ENCODE peak calls at places on chromosomes 2 and 18, in five cellular contexts. Z is cardiac muscle cell; N is naive thymus-derived CD4-positive, alpha-beta T cell; B is uterus; S is fibroblast of lung. R is an unnamed sample.
A peak's percentile ranks its signal among the peaks of the same experiment; 100 is the strongest.

GRCh38 chr2:125696573-125696972 is 959.4 kb upstream of the GYPC start:
- DNase-seq in Z (no peak), N (no peak), B (no peak), S (no peak), R (no peak)

GRCh38 chr2:32119161-32119560 is 46.5 kb upstream of the SLC30A6 start:
- DNase-seq in Z (no peak), N (no peak), B (no peak), S (no peak), R (no peak)

GRCh38 chr18:47422524-47422923 is 171.1 kb upstream of the SKOR2 start:
- DNase-seq in Z (no peak), N (no peak), B (no peak), S (no peak), R (no peak)

GRCh38 chr2:49152824-49153223 is 1.5 kb downstream of the FSHR start:
- DNase-seq in Z (no peak), N (no peak), B (no peak), S (no peak), R (no peak)

GRCh38 chr2:45233301-45233700 is 224.0 kb upstream of the SIX2 start:
- DNase-seq in Z (peak; percentile 84), N (no peak), B (no peak), S (peak; percentile 22), R (no peak)

GRCh38 chr2:168090366-168091019 is 156.9 kb downstream of the STK39 start:
- DNase-seq in Z (no peak), N (no peak), B (no peak), S (no peak), R (no peak)

GRCh38 chr2:19673213-19673791 is 228.5 kb downstream of the TTC32 start:
- DNase-seq in Z (peak; percentile 40), N (no peak), B (no peak), S (peak; percentile 33), R (no peak)

GRCh38 chr2:178425255-178425827 is 25.6 kb downstream of the PRKRA start:
- DNase-seq in Z (no peak), N (no peak), B (no peak), S (no peak), R (no peak)

GRCh38 chr2:232927041-232927792 is 57.2 kb downstream of the SNORC start:
- DNase-seq in Z (no peak), N (no peak), B (no peak), S (no peak), R (no peak)

DNA sequence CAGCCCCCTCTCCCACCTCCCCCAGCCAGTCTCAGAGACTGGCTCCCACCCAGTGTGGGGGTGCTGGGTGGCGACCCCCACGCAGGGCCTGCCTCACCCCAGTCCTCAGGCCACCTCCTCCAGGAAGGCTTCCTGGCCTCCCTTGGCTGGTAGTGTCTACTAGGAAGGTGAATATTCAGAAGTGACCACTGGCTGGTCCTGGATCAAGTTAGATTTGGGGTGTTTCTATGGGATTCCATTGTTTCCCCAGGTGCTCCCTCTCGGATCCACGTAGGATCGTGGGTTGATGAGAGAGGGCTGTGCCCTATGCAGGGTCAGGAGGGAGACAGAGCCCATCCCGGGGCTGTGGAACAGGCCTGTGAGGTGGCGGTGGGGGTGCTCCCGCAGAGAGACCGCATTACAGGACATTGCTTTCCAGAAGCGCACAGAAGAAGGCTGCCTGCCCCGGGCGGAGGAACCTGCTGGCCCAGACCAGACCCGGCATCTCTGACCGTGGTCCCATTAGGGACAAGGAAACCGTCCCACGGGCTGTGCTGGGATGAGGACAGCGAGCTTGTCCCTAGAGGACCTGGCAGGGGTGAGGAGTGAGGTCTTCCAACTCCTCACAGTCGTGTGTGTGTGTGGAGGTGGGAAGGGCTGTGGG is 3.3 kb downstream of the PDCD1 start:
- DNase-seq in Z (no peak), N (no peak), B (peak; percentile 11), S (no peak), R (no peak)
- H3K4me3 ChIP-seq in Z (no peak overlapping the region), N (no peak overlapping the region), B (no peak overlapping the region), S (no peak overlapping the region), R (no peak overlapping the region)

GRCh38 chr2:128311755-128312341 is 6.8 kb downstream of the HS6ST1 start:
- DNase-seq in Z (no peak), N (no peak), B (no peak), S (no peak), R (no peak)
- H3K4me3 ChIP-seq in Z (no peak overlapping the region), N (no peak overlapping the region), B (no peak overlapping the region), S (no peak overlapping the region), R (no peak overlapping the region)

DNA sequence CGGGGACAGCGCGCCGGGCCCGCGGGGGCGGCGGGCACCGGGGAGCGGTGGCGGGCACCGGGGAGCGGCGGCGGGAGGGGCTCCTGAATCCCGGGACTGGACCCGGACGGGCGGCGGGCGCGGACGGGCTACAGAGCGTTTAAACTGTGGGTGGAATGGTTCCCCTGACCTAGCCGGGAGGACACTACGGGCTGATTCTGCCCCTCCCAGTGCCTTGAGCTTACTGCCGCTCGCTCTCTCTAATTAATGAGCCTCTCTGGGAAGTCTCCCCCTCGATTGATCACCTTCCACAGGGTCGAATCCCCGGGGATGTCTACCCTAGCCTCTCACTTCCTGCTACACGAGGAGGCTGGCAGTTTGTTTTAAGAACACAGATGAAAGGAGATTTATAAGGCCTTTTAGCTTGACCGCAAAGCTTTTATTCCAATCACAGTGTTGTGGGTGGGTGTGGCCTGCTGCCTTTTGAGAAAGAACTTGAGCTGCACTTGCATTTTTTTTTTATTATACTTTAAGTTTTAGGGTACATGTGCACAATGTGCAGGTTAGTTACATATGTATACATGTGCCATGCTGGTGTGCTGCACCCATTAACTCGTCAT is 1.0 kb downstream of the GNAL start:
- DNase-seq in Z (peak; percentile 2), N (no peak), B (peak; percentile 17), S (peak; percentile 37), R (peak; percentile 54)
- H3K4me3 ChIP-seq in Z (peak overlapping the region; percentile 44), N (peak overlapping the region; percentile 35), B (peak overlapping the region; percentile 30), S (peak overlapping the region; percentile 14), R (no peak overlapping the region)

GRCh38 chr2:85167479-85167878 is 34.3 kb downstream of the TCF7L1 start:
- DNase-seq in Z (no peak), N (no peak), B (no peak), S (no peak), R (no peak)
- H3K4me3 ChIP-seq in Z (no peak overlapping the region), N (no peak overlapping the region), B (no peak overlapping the region), S (no peak overlapping the region), R (no peak overlapping the region)

GRCh38 chr2:226790436-226790835 is 9.2 kb downstream of the IRS1 start:
- DNase-seq in Z (no peak), N (no peak), B (peak; percentile 28), S (no peak), R (no peak)
- H3K4me3 ChIP-seq in Z (no peak overlapping the region), N (peak overlapping the region; percentile 79), B (peak overlapping the region; percentile 41), S (peak overlapping the region; percentile 63), R (no peak overlapping the region)

GRCh38 chr2:70985283-70985688 is 6.9 kb downstream of the ANKRD53 start:
- DNase-seq in Z (no peak), N (no peak), B (peak; percentile 9), S (no peak), R (no peak)

GRCh38 chr2:70987386-70987785 is 7.3 kb downstream of the TEX261 start:
- DNase-seq in Z (no peak), N (no peak), B (no peak), S (no peak), R (no peak)

GRCh38 chr2:70985956-70986355 is 7.5 kb downstream of the ANKRD53 start:
- DNase-seq in Z (no peak), N (no peak), B (peak; percentile 5), S (no peak), R (no peak)

GRCh38 chr2:70988151-70988550 is 6.5 kb downstream of the TEX261 start:
- DNase-seq in Z (peak; percentile 8), N (no peak), B (peak; percentile 22), S (no peak), R (no peak)

GRCh38 chr2:70986499-70987189 is 8.0 kb downstream of the TEX261 start:
- DNase-seq in Z (no peak), N (no peak), B (no peak), S (no peak), R (no peak)
- H3K4me3 ChIP-seq in Z (no peak overlapping the region), N (no peak overlapping the region), B (no peak overlapping the region), S (no peak overlapping the region), R (no peak overlapping the region)

GRCh38 chr2:949894-950626 is 589 bp upstream of the SNTG2 start:
- DNase-seq in Z (no peak), N (no peak), B (no peak), S (no peak), R (no peak)

GRCh38 chr2:950627-950992 is at the start of gene SNTG2:
- DNase-seq in Z (peak; percentile 31), N (peak; percentile 34), B (peak; percentile 41), S (no peak), R (no peak)

GRCh38 chr2:946073-947005 is 4.3 kb upstream of the SNTG2 start:
- DNase-seq in Z (no peak), N (no peak), B (no peak), S (no peak), R (peak; percentile 51)

GRCh38 chr2:951224-952006 is 766 bp downstream of the SNTG2 start:
- DNase-seq in Z (no peak), N (no peak), B (no peak), S (no peak), R (no peak)

GRCh38 chr2:949384-949893 is 1.2 kb upstream of the SNTG2 start:
- DNase-seq in Z (no peak), N (no peak), B (no peak), S (no peak), R (no peak)
- H3K4me3 ChIP-seq in Z (peak overlapping the region; percentile 66), N (no peak overlapping the region), B (peak overlapping the region; percentile 55), S (no peak overlapping the region), R (peak overlapping the region; percentile 58)